ENCODE peak calls at places on chromosome 12, in six cellular contexts. W, U, C, Q, Z and G are unnamed samples. For H3K9me2, the result is how much of the 10 kb centered on the place peaks cover.

GRCh38 chr12:47216150-47216677 is 136.5 kb upstream of the AMIGO2 start:
- DNase-seq in W (no peak), U (no peak), C (no peak), Q (peak), Z (no peak), G (no peak)

GRCh38 chr12:124861492-124861891 is 2.2 kb downstream of the SCARB1 start:
- DNase-seq in W (peak), U (peak), C (peak), Q (no peak), Z (peak), G (peak)

GRCh38 chr12:54432815-54433164 is 13.7 kb upstream of the ITGA5 start:
- DNase-seq in W (no peak), U (no peak), C (no peak), Q (no peak), Z (no peak), G (no peak)

GRCh38 chr12:37547611-37548010 is 769.0 kb upstream of the ALG10B start:
- DNase-seq in W (no peak), U (no peak), C (no peak), Q (no peak), Z (no peak), G (no peak)

GRCh38 chr12:106195638-106196037 is 52.2 kb downstream of the CKAP4 start:
- DNase-seq in W (no peak), U (no peak), C (no peak), Q (no peak), Z (peak), G (peak)

GRCh38 chr12:121295746-121296617 is 527 bp downstream of the CAMKK2 start:
- DNase-seq in W (peak), U (no peak), C (peak), Q (peak), Z (peak), G (peak)

GRCh38 chr12:50402270-50403000 is 1.8 kb downstream of the LARP4 start:
- DNase-seq in W (no peak), U (no peak), C (peak), Q (no peak), Z (no peak), G (peak)

GRCh38 chr12:46964496-46965098 is 114.8 kb upstream of the PCED1B start:
- DNase-seq in W (peak), U (no peak), C (no peak), Q (no peak), Z (peak), G (peak)

GRCh38 chr12:14650791-14651190 is 45.6 kb downstream of the GUCY2C start:
- DNase-seq in W (no peak), U (no peak), C (no peak), Q (no peak), Z (no peak), G (peak)

GRCh38 chr12:84161296-84161695 is 751.3 kb downstream of the SLC6A15 start:
- DNase-seq in W (no peak), U (no peak), C (no peak), Q (no peak), Z (no peak), G (no peak)

DNA sequence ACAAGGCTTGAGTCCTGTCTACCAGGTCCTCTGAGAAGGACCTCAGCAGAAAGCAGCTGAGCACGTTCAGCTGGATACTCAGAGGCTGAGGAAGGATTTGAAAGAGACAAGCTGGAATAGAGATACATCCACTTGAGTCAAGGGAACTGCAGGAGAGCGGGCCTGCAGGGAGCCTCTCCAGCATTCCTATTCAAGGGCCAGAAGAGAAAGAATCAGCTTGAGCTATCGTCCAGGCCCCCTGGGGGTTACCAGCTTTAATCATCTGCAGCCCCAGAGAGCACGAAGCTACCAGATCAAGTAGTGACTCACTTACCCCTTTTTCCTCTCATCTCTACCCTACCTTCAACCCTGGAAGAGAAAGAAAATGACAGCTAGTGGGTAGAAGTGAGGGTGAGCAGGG is 80.9 kb downstream of the NDUFA12 start:
- DNase-seq in W (peak), U (no peak), C (no peak), Q (no peak), Z (no peak), G (no peak)
- H3K9me2 ChIP-seq in W (under half), U (under half), C (under half), Q (under half), Z (under half), G (under half)

DNA sequence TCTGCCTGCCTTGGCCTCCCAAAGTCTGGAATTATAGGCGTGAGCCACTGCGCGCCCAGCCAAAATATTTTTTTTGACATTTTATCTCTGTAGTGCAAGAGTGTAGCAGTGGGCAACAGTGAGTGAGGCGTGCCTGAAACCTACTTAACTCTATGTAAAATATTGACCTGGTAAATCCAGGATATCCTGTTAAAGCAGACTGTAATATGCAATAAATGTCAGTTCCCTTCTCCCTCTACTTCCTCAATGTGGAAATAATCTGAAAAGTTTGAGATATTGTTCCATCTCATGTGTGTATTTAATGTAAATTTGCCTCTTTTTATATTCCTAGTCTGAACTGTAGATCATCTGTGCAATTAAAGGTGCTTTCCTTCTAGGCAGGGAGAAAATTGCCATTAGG is 9.5 kb upstream of the CDK17 start:
- DNase-seq in W (no peak), U (no peak), C (no peak), Q (no peak), Z (no peak), G (no peak)
- TF ChIP-seq EZH2 in W (no peak), U (no peak), C (no peak), Q (no peak), Z (no peak), G (no peak)

GRCh38 chr12:52180971-52181628 is 10.7 kb downstream of the KRT80 start:
- DNase-seq in W (no peak), U (no peak), C (no peak), Q (no peak), Z (no peak), G (no peak)

GRCh38 chr12:52179396-52179973 is 12.3 kb downstream of the KRT80 start:
- DNase-seq in W (no peak), U (no peak), C (no peak), Q (no peak), Z (no peak), G (no peak)

GRCh38 chr12:52178443-52178842 is 13.4 kb downstream of the KRT80 start:
- DNase-seq in W (no peak), U (no peak), C (no peak), Q (no peak), Z (no peak), G (no peak)

GRCh38 chr12:52181757-52182156 is 10.1 kb downstream of the KRT80 start:
- DNase-seq in W (peak), U (no peak), C (no peak), Q (no peak), Z (peak), G (peak)

DNA sequence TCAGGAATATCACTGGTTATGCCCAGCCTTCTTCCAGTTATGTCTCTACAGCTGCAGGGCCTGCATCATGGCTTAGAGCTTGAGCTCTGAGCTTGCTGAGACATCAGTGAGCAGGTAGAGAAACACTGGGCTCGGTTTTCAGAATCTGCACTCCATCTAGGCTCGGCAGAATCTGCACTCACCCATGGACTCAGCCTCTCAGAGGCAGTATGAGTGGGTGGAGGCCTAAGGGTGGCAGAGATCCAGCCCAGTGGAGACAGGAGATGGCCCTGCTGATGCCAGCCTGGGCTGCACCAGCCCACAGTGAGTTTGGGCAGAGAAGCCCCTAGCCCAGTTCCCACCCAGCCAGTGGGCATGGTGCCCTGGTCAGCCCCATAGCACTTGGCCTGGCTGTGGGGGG is 12.8 kb downstream of the KRT80 start:
- DNase-seq in W (no peak), U (no peak), C (no peak), Q (no peak), Z (no peak), G (peak)
- H3K27ac ChIP-seq in W (no peak), U (no peak), C (no peak), Q (no peak), Z (no peak), G (no peak)

GRCh38 chr12:111349748-111350520 is 19.0 kb downstream of the PHETA1 start:
- DNase-seq in W (no peak), U (no peak), C (no peak), Q (no peak), Z (no peak), G (no peak)
- H3K9me2 ChIP-seq in W (under half), U (under half), C (under half), Q (under half), Z (under half), G (under half)

GRCh38 chr12:109808876-109809646 is 24.1 kb downstream of the TRPV4 start:
- DNase-seq in W (no peak), U (no peak), C (no peak), Q (no peak), Z (no peak), G (no peak)
- TF ChIP-seq EZH2 in W (no peak), U (no peak), C (no peak), Q (no peak), Z (no peak), G (no peak)

DNA sequence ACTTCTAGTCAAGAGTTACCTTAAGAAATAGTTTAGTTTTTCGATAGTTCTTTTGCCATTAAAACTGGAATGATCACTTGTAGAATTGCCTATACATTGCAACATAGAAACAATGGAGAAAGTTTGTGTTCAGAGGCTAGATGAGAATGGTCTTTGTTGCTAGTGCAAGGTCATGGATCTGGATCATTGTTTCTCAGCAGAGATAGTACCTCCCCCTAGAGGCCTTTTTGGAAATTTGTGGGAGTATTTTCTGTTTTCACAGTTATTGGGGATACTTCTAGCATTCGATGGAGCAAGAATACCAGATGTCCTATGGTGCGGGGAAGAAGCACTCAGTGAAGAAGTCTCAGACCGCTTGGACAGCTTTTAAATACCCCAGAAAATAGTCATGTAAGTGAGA is 138.8 kb upstream of the HMGA2 start:
- DNase-seq in W (peak), U (peak), C (peak), Q (no peak), Z (peak), G (peak)
- H3K27ac ChIP-seq in W (no peak), U (no peak), C (peak), Q (no peak), Z (no peak), G (no peak)